ENCODE peak calls at places on chromosomes 2 and 18, in nine cellular contexts. One of them, this sample, is unnamed.

GRCh38 chr2:136424112-136424511 is 306.2 kb upstream of the CXCR4 start:
- DNase-seq in M059J: no peak
- DNase-seq in NCI-H526: no peak
- DNase-seq in RWPE2: no peak
- DNase-seq in NCI-H524: no peak
- DNase-seq in H54: no peak
- DNase-seq in stimulated activated CD4-positive, alpha-beta T cell treated with anti-CD3 and anti-CD28 coated beads, TNF-alpha, amount 100 ng/mL, for 4 hours: no peak
- DNase-seq in fibroblast of lung: no peak
- DNase-seq in NCI-H510A: no peak
- DNase-seq in this sample: peak

GRCh38 chr2:218282173-218282991 is 9.9 kb downstream of the TMBIM1 start:
- DNase-seq in stimulated activated CD4-positive, alpha-beta T cell treated with anti-CD3 and anti-CD28 coated beads, TNF-alpha, amount 100 ng/mL, for 4 hours: no peak
- DNase-seq in NCI-H510A: no peak
- DNase-seq in RWPE2: peak
- DNase-seq in fibroblast of lung: peak
- DNase-seq in M059J: peak
- DNase-seq in NCI-H524: no peak
- DNase-seq in NCI-H526: no peak
- DNase-seq in H54: no peak
- DNase-seq in this sample: no peak

GRCh38 chr2:240469239-240469636 is 33.8 kb downstream of the GPC1 start:
- DNase-seq in fibroblast of lung: no peak
- DNase-seq in NCI-H526: no peak
- DNase-seq in NCI-H524: no peak
- DNase-seq in RWPE2: no peak
- DNase-seq in stimulated activated CD4-positive, alpha-beta T cell treated with anti-CD3 and anti-CD28 coated beads, TNF-alpha, amount 100 ng/mL, for 4 hours: no peak
- DNase-seq in NCI-H510A: no peak
- DNase-seq in M059J: no peak
- DNase-seq in H54: no peak
- DNase-seq in this sample: no peak

GRCh38 chr2:66982766-66983165 is 414.4 kb upstream of the ETAA1 start:
- DNase-seq in stimulated activated CD4-positive, alpha-beta T cell treated with anti-CD3 and anti-CD28 coated beads, TNF-alpha, amount 100 ng/mL, for 4 hours: no peak
- DNase-seq in RWPE2: no peak
- DNase-seq in NCI-H526: no peak
- DNase-seq in NCI-H524: no peak
- DNase-seq in NCI-H510A: no peak
- DNase-seq in H54: no peak
- DNase-seq in M059J: peak
- DNase-seq in fibroblast of lung: peak
- DNase-seq in this sample: no peak

GRCh38 chr2:128520340-128520739 is 201.7 kb upstream of the HS6ST1 start:
- DNase-seq in fibroblast of lung: no peak
- DNase-seq in stimulated activated CD4-positive, alpha-beta T cell treated with anti-CD3 and anti-CD28 coated beads, TNF-alpha, amount 100 ng/mL, for 4 hours: no peak
- DNase-seq in NCI-H510A: no peak
- DNase-seq in M059J: no peak
- DNase-seq in NCI-H524: no peak
- DNase-seq in RWPE2: no peak
- DNase-seq in NCI-H526: no peak
- DNase-seq in H54: no peak
- DNase-seq in this sample: no peak

GRCh38 chr2:41851554-41851953 is 196.3 kb upstream of the PKDCC start:
- DNase-seq in NCI-H524: no peak
- DNase-seq in stimulated activated CD4-positive, alpha-beta T cell treated with anti-CD3 and anti-CD28 coated beads, TNF-alpha, amount 100 ng/mL, for 4 hours: no peak
- DNase-seq in H54: no peak
- DNase-seq in NCI-H510A: no peak
- DNase-seq in fibroblast of lung: no peak
- DNase-seq in M059J: no peak
- DNase-seq in NCI-H526: no peak
- DNase-seq in RWPE2: no peak
- DNase-seq in this sample: no peak

GRCh38 chr2:43623052-43623451 is 14.0 kb upstream of the PLEKHH2 start:
- DNase-seq in NCI-H526: no peak
- DNase-seq in fibroblast of lung: no peak
- DNase-seq in H54: no peak
- DNase-seq in M059J: no peak
- DNase-seq in NCI-H510A: no peak
- DNase-seq in stimulated activated CD4-positive, alpha-beta T cell treated with anti-CD3 and anti-CD28 coated beads, TNF-alpha, amount 100 ng/mL, for 4 hours: no peak
- DNase-seq in NCI-H524: peak
- DNase-seq in RWPE2: no peak
- DNase-seq in this sample: no peak

GRCh38 chr2:48589170-48589767 is 28.4 kb upstream of the GTF2A1L start:
- DNase-seq in NCI-H524: peak
- DNase-seq in NCI-H510A: no peak
- DNase-seq in RWPE2: no peak
- DNase-seq in fibroblast of lung: peak
- DNase-seq in stimulated activated CD4-positive, alpha-beta T cell treated with anti-CD3 and anti-CD28 coated beads, TNF-alpha, amount 100 ng/mL, for 4 hours: no peak
- DNase-seq in M059J: peak
- DNase-seq in H54: peak
- DNase-seq in NCI-H526: peak
- DNase-seq in this sample: no peak

GRCh38 chr18:23992119-23992940 is 22.2 kb upstream of the TTC39C start:
- DNase-seq in NCI-H510A: no peak
- DNase-seq in fibroblast of lung: peak
- DNase-seq in NCI-H524: no peak
- DNase-seq in NCI-H526: no peak
- DNase-seq in stimulated activated CD4-positive, alpha-beta T cell treated with anti-CD3 and anti-CD28 coated beads, TNF-alpha, amount 100 ng/mL, for 4 hours: no peak
- DNase-seq in H54: no peak
- DNase-seq in RWPE2: peak
- DNase-seq in M059J: peak
- DNase-seq in this sample: peak

GRCh38 chr2:136809987-136810386 is 44.6 kb downstream of the THSD7B start:
- DNase-seq in stimulated activated CD4-positive, alpha-beta T cell treated with anti-CD3 and anti-CD28 coated beads, TNF-alpha, amount 100 ng/mL, for 4 hours: no peak
- DNase-seq in fibroblast of lung: no peak
- DNase-seq in NCI-H526: no peak
- DNase-seq in NCI-H510A: no peak
- DNase-seq in RWPE2: no peak
- DNase-seq in H54: no peak
- DNase-seq in NCI-H524: no peak
- DNase-seq in M059J: no peak
- DNase-seq in this sample: no peak

GRCh38 chr2:16538691-16539090 is 126.9 kb downstream of the CYRIA start:
- DNase-seq in NCI-H510A: no peak
- DNase-seq in stimulated activated CD4-positive, alpha-beta T cell treated with anti-CD3 and anti-CD28 coated beads, TNF-alpha, amount 100 ng/mL, for 4 hours: no peak
- DNase-seq in RWPE2: no peak
- DNase-seq in NCI-H524: no peak
- DNase-seq in M059J: no peak
- DNase-seq in NCI-H526: no peak
- DNase-seq in fibroblast of lung: no peak
- DNase-seq in H54: no peak
- DNase-seq in this sample: no peak

GRCh38 chr2:95333888-95334338 is 36.8 kb downstream of the KCNIP3 start:
- DNase-seq in RWPE2: peak
- DNase-seq in NCI-H526: peak
- DNase-seq in M059J: peak
- DNase-seq in H54: peak
- DNase-seq in NCI-H510A: no peak
- DNase-seq in stimulated activated CD4-positive, alpha-beta T cell treated with anti-CD3 and anti-CD28 coated beads, TNF-alpha, amount 100 ng/mL, for 4 hours: no peak
- DNase-seq in NCI-H524: no peak
- DNase-seq in fibroblast of lung: peak
- DNase-seq in this sample: no peak

GRCh38 chr2:167729911-167730310 is 517.5 kb downstream of the STK39 start:
- DNase-seq in fibroblast of lung: no peak
- DNase-seq in NCI-H510A: no peak
- DNase-seq in NCI-H526: no peak
- DNase-seq in RWPE2: no peak
- DNase-seq in NCI-H524: no peak
- DNase-seq in H54: no peak
- DNase-seq in stimulated activated CD4-positive, alpha-beta T cell treated with anti-CD3 and anti-CD28 coated beads, TNF-alpha, amount 100 ng/mL, for 4 hours: no peak
- DNase-seq in M059J: no peak
- DNase-seq in this sample: no peak

GRCh38 chr2:174325932-174326879 is 8.5 kb upstream of the SP9 start:
- DNase-seq in NCI-H526: peak
- DNase-seq in stimulated activated CD4-positive, alpha-beta T cell treated with anti-CD3 and anti-CD28 coated beads, TNF-alpha, amount 100 ng/mL, for 4 hours: no peak
- DNase-seq in NCI-H510A: no peak
- DNase-seq in fibroblast of lung: no peak
- DNase-seq in M059J: peak
- DNase-seq in H54: no peak
- DNase-seq in RWPE2: no peak
- DNase-seq in NCI-H524: no peak
- DNase-seq in this sample: no peak

GRCh38 chr18:57754577-57755330 is 48.4 kb downstream of the ATP8B1 start:
- DNase-seq in NCI-H524: no peak
- DNase-seq in stimulated activated CD4-positive, alpha-beta T cell treated with anti-CD3 and anti-CD28 coated beads, TNF-alpha, amount 100 ng/mL, for 4 hours: no peak
- DNase-seq in NCI-H510A: no peak
- DNase-seq in fibroblast of lung: no peak
- DNase-seq in RWPE2: no peak
- DNase-seq in H54: no peak
- DNase-seq in NCI-H526: no peak
- DNase-seq in M059J: no peak
- DNase-seq in this sample: no peak

GRCh38 chr18:58699551-58699950 is 28.3 kb downstream of the MALT1 start:
- DNase-seq in fibroblast of lung: no peak
- DNase-seq in NCI-H526: no peak
- DNase-seq in NCI-H524: no peak
- DNase-seq in NCI-H510A: peak
- DNase-seq in H54: no peak
- DNase-seq in RWPE2: no peak
- DNase-seq in stimulated activated CD4-positive, alpha-beta T cell treated with anti-CD3 and anti-CD28 coated beads, TNF-alpha, amount 100 ng/mL, for 4 hours: no peak
- DNase-seq in M059J: no peak
- DNase-seq in this sample: no peak

GRCh38 chr2:27051902-27052645 is 606 bp downstream of the AGBL5 start:
- DNase-seq in NCI-H510A: no peak
- DNase-seq in fibroblast of lung: no peak
- DNase-seq in RWPE2: no peak
- DNase-seq in M059J: no peak
- DNase-seq in H54: no peak
- DNase-seq in NCI-H524: no peak
- DNase-seq in stimulated activated CD4-positive, alpha-beta T cell treated with anti-CD3 and anti-CD28 coated beads, TNF-alpha, amount 100 ng/mL, for 4 hours: no peak
- DNase-seq in NCI-H526: no peak
- DNase-seq in this sample: no peak

GRCh38 chr18:59725177-59725576 is 28.0 kb upstream of the CCBE1 start:
- DNase-seq in H54: no peak
- DNase-seq in fibroblast of lung: peak
- DNase-seq in NCI-H524: no peak
- DNase-seq in stimulated activated CD4-positive, alpha-beta T cell treated with anti-CD3 and anti-CD28 coated beads, TNF-alpha, amount 100 ng/mL, for 4 hours: no peak
- DNase-seq in NCI-H510A: no peak
- DNase-seq in RWPE2: no peak
- DNase-seq in NCI-H526: no peak
- DNase-seq in M059J: no peak
- DNase-seq in this sample: no peak

GRCh38 chr2:164014068-164014577 is 278.3 kb upstream of the FIGN start:
- DNase-seq in M059J: peak
- DNase-seq in NCI-H510A: no peak
- DNase-seq in RWPE2: no peak
- DNase-seq in NCI-H524: no peak
- DNase-seq in fibroblast of lung: peak
- DNase-seq in stimulated activated CD4-positive, alpha-beta T cell treated with anti-CD3 and anti-CD28 coated beads, TNF-alpha, amount 100 ng/mL, for 4 hours: no peak
- DNase-seq in NCI-H526: no peak
- DNase-seq in H54: no peak
- DNase-seq in this sample: no peak

GRCh38 chr2:31693882-31694281 is 113.1 kb upstream of the SRD5A2 start:
- DNase-seq in RWPE2: no peak
- DNase-seq in NCI-H526: no peak
- DNase-seq in NCI-H524: no peak
- DNase-seq in fibroblast of lung: peak
- DNase-seq in H54: no peak
- DNase-seq in stimulated activated CD4-positive, alpha-beta T cell treated with anti-CD3 and anti-CD28 coated beads, TNF-alpha, amount 100 ng/mL, for 4 hours: no peak
- DNase-seq in NCI-H510A: no peak
- DNase-seq in M059J: no peak
- DNase-seq in this sample: no peak

GRCh38 chr2:45627911-45628310 is 16.8 kb upstream of the SRBD1 start:
- DNase-seq in stimulated activated CD4-positive, alpha-beta T cell treated with anti-CD3 and anti-CD28 coated beads, TNF-alpha, amount 100 ng/mL, for 4 hours: no peak
- DNase-seq in RWPE2: no peak
- DNase-seq in fibroblast of lung: peak
- DNase-seq in NCI-H510A: no peak
- DNase-seq in H54: no peak
- DNase-seq in NCI-H524: no peak
- DNase-seq in NCI-H526: no peak
- DNase-seq in M059J: peak
- DNase-seq in this sample: no peak

This sample was measured in T-helper 9 cell.